ENCODE peak calls at places on chromosomes 5 and 9, in five cellular contexts. B is testis, O is H1, Y is body of pancreas, W is Peyer's patch. A is an unnamed sample.

GRCh38 chr5:123543438-123543837 is 31.5 kb downstream of the CSNK1G3 start:
- DNase-seq in B (no peak), O (no peak), Y (no peak), W (no peak), A (no peak)

GRCh38 chr9:109409998-109410397 is 88.1 kb downstream of the PTPN3 start:
- DNase-seq in B (no peak), O (peak), Y (no peak), W (no peak), A (peak)

GRCh38 chr5:52985306-52985705 is 3.8 kb upstream of the ITGA2 start:
- DNase-seq in B (no peak), O (no peak), Y (no peak), W (no peak), A (no peak)

GRCh38 chr5:131459216-131459615 is 175.8 kb downstream of the RAPGEF6 start:
- DNase-seq in B (no peak), O (no peak), Y (no peak), W (no peak), A (no peak)

GRCh38 chr5:80695666-80696065 is 40.9 kb upstream of the DHFR start:
- DNase-seq in B (no peak), O (no peak), Y (no peak), W (no peak), A (no peak)

GRCh38 chr9:124742940-124743339 is 28.2 kb downstream of the NR6A1 start:
- DNase-seq in B (no peak), O (no peak), Y (no peak), W (no peak), A (peak)

GRCh38 chr9:130254753-130255637 is 10.6 kb upstream of the HMCN2 start:
- DNase-seq in B (no peak), O (no peak), Y (no peak), W (no peak), A (no peak)

GRCh38 chr5:11075010-11075860 is 314.2 kb upstream of the DAP start:
- DNase-seq in B (no peak), O (no peak), Y (no peak), W (no peak), A (no peak)

GRCh38 chr9:111986035-111986556 is 89.5 kb downstream of the UGCG start:
- DNase-seq in B (no peak), O (no peak), Y (no peak), W (no peak), A (no peak)

GRCh38 chr9:111980398-111980797 is 83.8 kb downstream of the UGCG start:
- DNase-seq in B (no peak), O (no peak), Y (no peak), W (no peak), A (peak)

GRCh38 chr9:111985315-111985714 is 88.7 kb downstream of the UGCG start:
- DNase-seq in B (no peak), O (no peak), Y (no peak), W (no peak), A (no peak)

GRCh38 chr9:111984075-111984802 is 87.6 kb downstream of the UGCG start:
- DNase-seq in B (no peak), O (no peak), Y (no peak), W (peak), A (no peak)

GRCh38 chr9:111983484-111983908 is 86.9 kb downstream of the UGCG start:
- DNase-seq in B (no peak), O (no peak), Y (no peak), W (no peak), A (no peak)
- TF ChIP-seq POLR2A in B (no peak), O (no peak), Y (no peak), W (no peak), A (no peak)

GRCh38 chr9:132978451-132979087 is at the start of gene GFI1B:
- DNase-seq in B (no peak), O (no peak), Y (no peak), W (no peak), A (peak)
- TF ChIP-seq POLR2A in B (no peak), O (no peak), Y (no peak), W (no peak), A (peak)

DNA sequence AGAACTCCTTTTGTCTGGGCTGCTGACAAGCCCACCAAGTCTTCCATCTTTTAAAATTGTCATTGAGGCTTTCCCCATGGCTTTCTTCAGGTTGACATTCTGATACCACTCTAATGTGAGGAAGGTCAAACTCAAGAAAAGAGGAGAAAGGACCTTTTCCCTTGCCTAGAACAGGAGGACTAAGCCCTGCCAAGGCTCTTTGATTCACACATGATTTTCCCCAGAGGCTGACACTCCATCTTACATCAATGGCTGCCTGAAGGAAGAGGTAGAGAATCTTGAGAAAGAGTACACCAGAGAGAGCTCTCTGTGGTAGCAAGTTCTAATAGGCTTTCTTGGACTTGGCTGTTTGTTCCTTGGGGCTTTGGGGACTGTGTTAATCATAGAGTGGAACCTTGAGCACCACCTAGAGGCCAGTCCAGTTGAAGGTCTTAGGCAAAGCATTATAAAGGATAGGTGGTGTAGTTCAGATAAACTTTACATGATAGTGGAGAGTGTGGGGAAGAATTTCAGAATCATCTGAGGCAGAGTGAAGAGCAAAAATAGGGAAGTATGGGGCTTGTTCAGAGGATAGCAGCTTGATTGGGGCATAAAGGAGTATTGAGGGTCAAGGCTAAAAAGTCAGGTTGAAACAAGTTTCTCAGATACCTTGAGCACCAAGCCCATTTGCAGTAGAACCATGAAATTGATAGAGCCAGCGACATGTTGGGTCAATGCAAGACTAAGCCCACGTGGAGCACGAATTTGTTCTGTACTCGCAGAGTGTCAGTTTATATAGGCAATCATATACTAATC is 36.7 kb downstream of the NDFIP1 start:
- DNase-seq in B (peak), O (no peak), Y (peak), W (no peak), A (peak)
- TF ChIP-seq POLR2A in B (no peak), O (no peak), Y (no peak), W (no peak), A (no peak)

GRCh38 chr5:139746691-139747582 is 48.7 kb upstream of the PSD2 start:
- DNase-seq in B (no peak), O (no peak), Y (no peak), W (peak), A (no peak)
- TF ChIP-seq POLR2A in B (no peak), O (no peak), Y (no peak), W (no peak), A (no peak)

GRCh38 chr9:4297151-4297794 is 2.6 kb downstream of the GLIS3 start:
- DNase-seq in B (peak), O (no peak), Y (peak), W (peak), A (peak)
- TF ChIP-seq POLR2A in B (no peak), O (peak), Y (no peak), W (peak), A (no peak)

GRCh38 chr5:108753331-108753730 is 5.6 kb downstream of the FER start:
- DNase-seq in B (no peak), O (no peak), Y (no peak), W (no peak), A (no peak)
- TF ChIP-seq POLR2A in B (no peak), O (no peak), Y (no peak), W (no peak), A (no peak)

DNA sequence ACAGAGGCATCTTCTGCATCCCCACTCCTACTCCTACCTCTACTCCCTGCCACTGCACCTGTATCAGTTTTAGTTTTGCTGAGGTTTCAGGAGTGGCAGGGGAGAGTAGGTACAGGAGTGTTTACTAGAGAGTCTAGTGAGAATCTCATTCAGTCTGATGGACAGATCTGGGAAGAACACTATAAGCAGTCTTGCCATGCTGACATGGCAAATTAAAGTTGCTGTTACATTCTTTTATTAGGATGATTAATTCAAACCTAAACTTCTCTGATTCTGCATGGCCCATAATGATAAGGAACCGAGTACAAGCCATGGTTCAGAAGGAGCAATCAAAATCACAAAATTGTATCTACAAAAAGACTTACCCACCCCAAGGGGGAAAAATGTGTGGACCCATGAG is 7.4 kb downstream of the ARSK start:
- DNase-seq in B (no peak), O (no peak), Y (no peak), W (no peak), A (no peak)
- TF ChIP-seq POLR2A in B (no peak), O (no peak), Y (no peak), W (no peak), A (no peak)

GRCh38 chr5:96703384-96703910 is 41.3 kb downstream of the CAST start:
- DNase-seq in B (no peak), O (no peak), Y (no peak), W (no peak), A (no peak)
- TF ChIP-seq POLR2A in B (no peak), O (no peak), Y (no peak), W (peak), A (no peak)

DNA sequence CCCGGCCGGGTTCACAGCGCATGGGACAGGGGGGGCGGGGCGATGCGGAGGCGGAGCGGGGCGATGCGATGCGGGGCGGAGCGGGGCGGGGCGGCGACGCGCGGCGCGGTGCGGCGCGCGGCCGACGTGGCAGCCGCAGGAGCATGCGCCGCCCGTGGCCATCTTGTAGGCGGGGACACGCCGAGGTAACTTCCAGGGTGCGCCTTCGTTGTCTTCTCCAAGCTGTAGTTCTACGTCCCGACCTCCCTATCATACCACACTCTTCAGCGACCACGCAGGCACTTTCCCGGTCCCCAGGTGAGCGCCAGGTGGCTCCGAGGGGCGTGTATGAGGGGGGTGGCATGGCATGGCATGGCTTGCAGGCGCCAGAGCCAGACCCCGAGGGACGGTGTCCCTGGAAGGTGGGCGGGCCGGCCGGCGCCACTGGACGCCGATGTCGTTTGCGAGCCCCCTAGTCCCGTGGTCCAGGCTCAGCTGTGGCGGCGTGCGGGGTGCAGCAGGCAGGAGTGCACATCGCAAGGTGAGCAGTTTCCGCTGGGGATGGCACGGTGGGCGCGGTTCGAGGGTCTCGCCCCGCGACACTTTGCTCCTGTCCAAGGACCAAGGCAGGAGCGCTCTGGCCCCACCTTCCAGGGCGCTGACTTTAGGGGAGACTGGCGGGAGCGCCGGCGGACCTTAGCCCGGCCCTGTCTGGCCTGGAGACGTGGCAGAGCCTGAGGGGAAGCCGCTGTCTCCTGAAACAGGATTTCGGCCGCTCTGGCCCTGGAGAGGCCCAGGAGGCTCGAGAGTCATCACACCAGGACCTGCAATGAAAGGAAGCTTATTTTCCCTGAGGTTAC is at the start of gene PRRC1:
- DNase-seq in B (peak), O (peak), Y (peak), W (peak), A (peak)
- TF ChIP-seq POLR2A in B (no peak), O (peak), Y (peak), W (peak), A (peak)